ENCODE peak calls at places on chromosome 1, in eight cellular contexts. O, I, Q, A, C, Y, L and E are unnamed samples.

GRCh38 chr1:185720633-185721272 is 13.4 kb upstream of the HMCN1 start:
- DNase-seq in O (peak), I (peak), Q (no peak), A (peak), C (no peak), Y (no peak), L (peak), E (no peak)

GRCh38 chr1:207240325-207241095 is 81.0 kb upstream of the CD55 start:
- DNase-seq in O (no peak), I (no peak), Q (no peak), A (no peak), C (no peak), Y (no peak), L (peak), E (no peak)

GRCh38 chr1:66312316-66312715 is 221.6 kb upstream of the SGIP1 start:
- DNase-seq in O (no peak), I (no peak), Q (no peak), A (no peak), C (no peak), Y (no peak), L (no peak), E (no peak)

GRCh38 chr1:84598846-84599741 is 24.9 kb upstream of the CTBS start:
- DNase-seq in O (peak), I (no peak), Q (no peak), A (peak), C (no peak), Y (no peak), L (peak), E (no peak)

GRCh38 chr1:53504901-53505300 is 45.7 kb downstream of the DMRTB1 start:
- DNase-seq in O (no peak), I (no peak), Q (no peak), A (no peak), C (no peak), Y (no peak), L (no peak), E (no peak)

GRCh38 chr1:222283147-222283768 is 264.6 kb downstream of the HHIPL2 start:
- DNase-seq in O (peak), I (peak), Q (no peak), A (peak), C (no peak), Y (no peak), L (no peak), E (no peak)

GRCh38 chr1:116544588-116545358 is 26.1 kb downstream of the CD58 start:
- DNase-seq in O (no peak), I (no peak), Q (no peak), A (no peak), C (no peak), Y (no peak), L (no peak), E (no peak)

GRCh38 chr1:221204055-221204833 is 325.0 kb downstream of the HLX start:
- DNase-seq in O (peak), I (no peak), Q (no peak), A (no peak), C (no peak), Y (no peak), L (no peak), E (no peak)

GRCh38 chr1:23692308-23692871 is 784 bp downstream of the RPL11 start:
- DNase-seq in O (no peak), I (no peak), Q (no peak), A (no peak), C (no peak), Y (no peak), L (peak), E (no peak)

GRCh38 chr1:226692868-226693267 is 46.2 kb downstream of the ITPKB start:
- DNase-seq in O (no peak), I (no peak), Q (no peak), A (no peak), C (no peak), Y (no peak), L (no peak), E (no peak)

GRCh38 chr1:1881727-1882126 is 9.2 kb downstream of the GNB1 start:
- DNase-seq in O (no peak), I (no peak), Q (no peak), A (no peak), C (no peak), Y (no peak), L (no peak), E (no peak)

GRCh38 chr1:204130178-204130577 is 21.7 kb downstream of the ETNK2 start:
- DNase-seq in O (no peak), I (no peak), Q (no peak), A (no peak), C (no peak), Y (peak), L (no peak), E (no peak)

GRCh38 chr1:37020653-37021277 is 13.6 kb downstream of the GRIK3 start:
- DNase-seq in O (no peak), I (no peak), Q (no peak), A (no peak), C (peak), Y (no peak), L (peak), E (peak)

GRCh38 chr1:111904478-111905218 is 84.8 kb downstream of the KCND3 start:
- DNase-seq in O (no peak), I (no peak), Q (no peak), A (no peak), C (peak), Y (no peak), L (no peak), E (no peak)

GRCh38 chr1:153763365-153764225 is 11.6 kb upstream of the SLC27A3 start:
- DNase-seq in O (peak), I (no peak), Q (no peak), A (no peak), C (no peak), Y (no peak), L (no peak), E (no peak)

GRCh38 chr1:233904979-233905415 is 521 bp downstream of the SLC35F3 start:
- DNase-seq in O (no peak), I (no peak), Q (no peak), A (no peak), C (peak), Y (no peak), L (no peak), E (peak)

GRCh38 chr1:51236548-51237312 is 657 bp downstream of the RNF11 start:
- DNase-seq in O (peak), I (no peak), Q (peak), A (no peak), C (peak), Y (peak), L (peak), E (peak)

GRCh38 chr1:43423672-43424550 is 29.8 kb downstream of the HYI start:
- DNase-seq in O (no peak), I (no peak), Q (no peak), A (no peak), C (no peak), Y (peak), L (no peak), E (no peak)

GRCh38 chr1:87428883-87429282 is 100.2 kb downstream of the LMO4 start:
- DNase-seq in O (no peak), I (no peak), Q (no peak), A (no peak), C (no peak), Y (no peak), L (no peak), E (no peak)

GRCh38 chr1:30697571-30697970 is 25.8 kb downstream of the MATN1 start:
- DNase-seq in O (no peak), I (no peak), Q (no peak), A (no peak), C (no peak), Y (no peak), L (no peak), E (no peak)

GRCh38 chr1:55456961-55457360 is 241.8 kb upstream of the USP24 start:
- DNase-seq in O (no peak), I (no peak), Q (no peak), A (no peak), C (no peak), Y (no peak), L (no peak), E (no peak)

GRCh38 chr1:54290443-54291184 is 90.6 kb downstream of the MRPL37 start:
- DNase-seq in O (peak), I (no peak), Q (no peak), A (no peak), C (no peak), Y (peak), L (peak), E (no peak)

GRCh38 chr1:173411835-173412742 is 65.0 kb upstream of the PRDX6 start:
- DNase-seq in O (peak), I (no peak), Q (no peak), A (peak), C (no peak), Y (no peak), L (peak), E (no peak)

GRCh38 chr1:183622884-183623785 is 12.4 kb downstream of the ARPC5 start:
- DNase-seq in O (peak), I (no peak), Q (peak), A (no peak), C (peak), Y (peak), L (peak), E (peak)

GRCh38 chr1:240424740-240425464 is 187.1 kb downstream of the GREM2 start:
- DNase-seq in O (no peak), I (no peak), Q (no peak), A (no peak), C (no peak), Y (no peak), L (no peak), E (no peak)

GRCh38 chr1:38735651-38736161 is 123.9 kb downstream of the RRAGC start:
- DNase-seq in O (peak), I (no peak), Q (no peak), A (peak), C (no peak), Y (no peak), L (peak), E (no peak)

GRCh38 chr1:35691571-35692220 is 27.0 kb downstream of the C1orf216 start:
- DNase-seq in O (no peak), I (no peak), Q (no peak), A (no peak), C (no peak), Y (no peak), L (no peak), E (no peak)

GRCh38 chr1:41379741-41380130 is 18.5 kb downstream of the FOXO6 start:
- DNase-seq in O (no peak), I (no peak), Q (no peak), A (no peak), C (no peak), Y (no peak), L (no peak), E (no peak)

GRCh38 chr1:55209247-55209646 is 5.9 kb downstream of the USP24 start:
- DNase-seq in O (no peak), I (no peak), Q (no peak), A (no peak), C (no peak), Y (no peak), L (no peak), E (no peak)

GRCh38 chr1:234553241-234554156 is 56.5 kb downstream of the IRF2BP2 start:
- DNase-seq in O (peak), I (peak), Q (no peak), A (peak), C (no peak), Y (no peak), L (peak), E (no peak)

GRCh38 chr1:170073893-170074249 is 624 bp downstream of the KIFAP3 start:
- DNase-seq in O (no peak), I (no peak), Q (no peak), A (no peak), C (no peak), Y (no peak), L (no peak), E (no peak)

DNA sequence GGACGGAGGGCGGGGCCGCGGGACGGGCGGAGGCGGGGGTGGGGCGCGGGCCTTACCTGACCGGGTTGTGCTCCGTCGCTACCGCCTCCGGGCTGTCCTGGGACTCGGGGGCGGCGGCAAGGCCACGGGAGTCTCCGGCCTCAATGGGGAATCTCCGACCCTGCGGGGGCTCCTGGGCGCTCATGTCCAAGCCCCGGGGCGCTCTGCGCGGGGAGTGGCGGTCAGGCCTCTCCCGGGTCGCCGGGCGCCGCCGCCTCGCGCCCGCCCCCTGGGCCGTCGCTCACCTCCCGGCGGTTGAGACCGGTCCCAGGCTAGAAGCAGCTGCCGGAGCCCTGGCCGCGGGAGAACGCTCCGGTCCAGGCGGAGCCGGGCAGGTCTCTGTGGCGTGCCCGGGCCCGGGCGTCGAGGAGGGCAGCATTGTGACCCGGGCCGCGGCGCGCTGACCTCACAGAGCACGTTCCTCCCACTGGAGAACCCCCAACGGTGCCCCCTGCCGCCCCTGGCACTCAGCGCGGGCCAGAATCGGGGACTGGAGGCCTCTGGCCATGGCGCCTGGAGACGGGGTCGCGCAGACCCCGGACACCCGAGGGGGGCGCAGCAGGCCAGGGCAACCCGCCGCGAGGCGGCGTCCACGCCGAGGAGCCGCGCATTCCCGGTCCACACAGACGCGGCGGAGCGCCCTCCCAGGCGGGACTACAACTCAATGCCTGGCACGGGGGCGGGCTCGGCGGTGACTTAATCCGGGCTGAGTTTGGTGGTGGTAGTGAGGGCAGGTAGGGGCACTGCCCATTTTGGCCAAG is 411 bp downstream of the FAM229A start:
- DNase-seq in O (peak), I (no peak), Q (peak), A (no peak), C (peak), Y (peak), L (peak), E (peak)
- TF ChIP-seq CTCF in O (peak), I (peak), Q (peak), A (peak), C (peak), Y (peak), L (peak), E (peak)

GRCh38 chr1:115159958-115160357 is 70.7 kb upstream of the TSPAN2 start:
- DNase-seq in O (no peak), I (no peak), Q (no peak), A (no peak), C (no peak), Y (no peak), L (no peak), E (no peak)

GRCh38 chr1:115153966-115154557 is 64.8 kb upstream of the TSPAN2 start:
- DNase-seq in O (no peak), I (no peak), Q (no peak), A (no peak), C (no peak), Y (no peak), L (no peak), E (no peak)

GRCh38 chr1:115156826-115157468 is 67.6 kb upstream of the TSPAN2 start:
- DNase-seq in O (no peak), I (no peak), Q (no peak), A (no peak), C (no peak), Y (no peak), L (no peak), E (no peak)

GRCh38 chr1:115160728-115161127 is 71.4 kb upstream of the TSPAN2 start:
- DNase-seq in O (peak), I (no peak), Q (no peak), A (no peak), C (no peak), Y (no peak), L (no peak), E (no peak)

GRCh38 chr1:115158181-115158580 is 68.9 kb upstream of the TSPAN2 start:
- DNase-seq in O (peak), I (no peak), Q (no peak), A (no peak), C (no peak), Y (no peak), L (peak), E (no peak)
- TF ChIP-seq CTCF in O (no peak), I (no peak), Q (no peak), A (no peak), C (no peak), Y (no peak), L (no peak), E (no peak)

GRCh38 chr1:18322353-18323032 is 158.2 kb upstream of the KLHDC7A start:
- DNase-seq in O (no peak), I (no peak), Q (no peak), A (no peak), C (peak), Y (no peak), L (no peak), E (no peak)
- TF ChIP-seq CTCF in O (no peak), I (no peak), Q (no peak), A (no peak), C (peak), Y (no peak), L (no peak), E (peak)

DNA sequence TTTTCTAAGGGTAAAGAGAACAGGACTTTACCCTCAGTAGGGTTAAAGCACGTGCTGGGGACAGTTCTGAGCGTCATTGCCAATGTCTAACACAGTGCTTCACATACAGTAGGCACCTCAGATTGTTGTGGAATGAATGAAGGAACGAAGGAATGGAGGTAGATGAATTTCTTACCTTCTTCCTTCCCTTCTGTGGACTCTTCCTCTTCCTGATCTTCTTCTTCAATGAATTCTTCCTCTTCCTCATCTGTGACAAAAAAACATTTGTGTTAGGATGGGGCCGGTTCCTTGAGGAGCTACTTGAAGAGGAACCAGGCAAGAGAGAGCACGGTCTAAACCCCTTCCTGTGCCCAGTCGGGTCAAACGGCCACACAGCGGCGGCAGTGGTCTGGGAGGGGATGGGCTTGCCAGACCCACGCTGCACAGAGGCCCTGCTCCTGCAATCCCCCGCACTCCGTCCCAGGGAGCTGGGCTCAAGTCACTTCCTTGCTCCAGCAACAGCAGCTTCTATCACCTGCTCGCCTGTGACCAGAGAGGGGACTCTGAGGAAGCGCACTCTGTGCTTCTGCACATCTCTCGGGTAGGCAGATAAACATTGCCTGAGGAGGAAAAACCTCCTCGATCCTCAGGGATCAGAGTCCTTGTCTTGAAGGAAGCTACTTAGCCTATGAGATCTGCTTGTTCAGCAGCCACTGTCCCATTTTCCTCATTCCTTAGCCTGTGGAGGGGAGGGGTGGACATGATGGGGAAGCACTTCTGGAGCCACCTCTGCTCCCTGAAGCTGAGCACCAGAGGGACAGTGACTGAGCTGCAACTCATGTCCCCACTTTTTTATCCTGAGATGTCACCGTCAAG is 8.0 kb upstream of the SLC30A2 start:
- DNase-seq in O (no peak), I (no peak), Q (no peak), A (no peak), C (peak), Y (no peak), L (no peak), E (no peak)
- TF ChIP-seq CTCF in O (no peak), I (no peak), Q (no peak), A (no peak), C (no peak), Y (no peak), L (no peak), E (no peak)

GRCh38 chr1:8410791-8411190 is 92.9 kb downstream of the SLC45A1 start:
- DNase-seq in O (no peak), I (no peak), Q (no peak), A (no peak), C (no peak), Y (no peak), L (no peak), E (no peak)

GRCh38 chr1:8408151-8408839 is 90.4 kb downstream of the SLC45A1 start:
- DNase-seq in O (peak), I (no peak), Q (no peak), A (peak), C (peak), Y (peak), L (peak), E (no peak)

GRCh38 chr1:8407652-8408051 is 89.7 kb downstream of the SLC45A1 start:
- DNase-seq in O (no peak), I (no peak), Q (no peak), A (no peak), C (no peak), Y (no peak), L (no peak), E (no peak)

GRCh38 chr1:8409666-8410065 is 91.8 kb downstream of the SLC45A1 start:
- DNase-seq in O (no peak), I (no peak), Q (no peak), A (no peak), C (no peak), Y (no peak), L (no peak), E (no peak)

DNA sequence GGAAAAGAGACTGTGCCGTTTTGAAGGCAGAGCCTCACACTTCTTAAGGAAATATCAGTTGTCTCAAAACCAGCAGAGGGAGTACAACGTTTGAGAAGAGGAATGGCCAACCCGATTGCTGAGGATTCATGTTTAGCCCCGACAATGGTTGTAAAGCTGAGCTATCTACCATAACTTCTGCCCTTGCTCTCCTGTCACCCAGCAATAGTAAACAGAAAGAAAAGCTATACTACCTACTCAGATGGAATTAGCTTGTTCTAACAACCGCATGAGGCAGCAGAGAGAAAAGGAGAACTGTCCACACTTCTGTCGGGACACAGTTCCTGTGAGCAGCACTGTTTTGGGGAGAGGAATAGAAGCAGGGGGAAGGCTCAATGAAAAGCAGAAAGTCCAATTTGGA is 91.2 kb downstream of the SLC45A1 start:
- DNase-seq in O (peak), I (no peak), Q (no peak), A (no peak), C (peak), Y (no peak), L (peak), E (no peak)
- TF ChIP-seq CTCF in O (peak), I (no peak), Q (peak), A (peak), C (peak), Y (peak), L (peak), E (peak)

DNA sequence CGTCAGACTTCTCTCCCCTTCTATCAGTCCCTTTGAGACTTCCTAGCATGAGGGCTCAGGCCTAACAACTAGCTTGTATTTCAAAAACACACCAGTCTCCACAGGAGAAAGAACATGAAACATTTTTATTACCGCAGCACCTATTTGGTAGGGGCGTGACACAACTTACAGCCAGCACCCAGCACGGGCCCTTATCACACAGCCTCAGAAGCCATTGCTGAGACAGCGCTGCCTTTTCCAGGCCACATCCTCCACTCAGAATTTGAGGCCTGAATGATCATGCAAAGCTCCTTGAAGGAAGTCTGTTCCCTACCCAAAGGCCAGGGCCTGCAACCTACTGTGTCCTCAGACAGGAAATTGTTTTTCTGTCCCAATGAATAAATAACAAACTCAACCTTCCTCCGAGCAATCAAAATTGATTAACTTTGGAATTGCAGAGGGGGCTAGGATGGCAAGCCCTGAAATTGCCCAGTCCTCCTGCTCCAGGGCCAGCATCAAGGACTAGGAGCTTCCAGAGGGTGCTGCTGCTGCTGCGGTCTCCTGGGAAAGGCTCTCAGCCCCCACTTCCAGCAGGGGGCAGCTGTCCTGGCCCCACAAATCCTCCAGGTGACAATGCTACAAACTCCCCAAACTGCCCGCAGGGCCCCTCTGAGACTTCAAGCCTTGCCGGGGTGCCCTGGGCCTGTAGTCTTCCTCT is 94.3 kb upstream of the GALNT2 start:
- DNase-seq in O (no peak), I (no peak), Q (no peak), A (no peak), C (no peak), Y (no peak), L (peak), E (no peak)
- TF ChIP-seq CTCF in O (peak), I (peak), Q (no peak), A (peak), C (no peak), Y (peak), L (peak), E (peak)